ENCODE peak calls at places on chromosomes 3 and 15, in four cellular contexts. C, U, L and V are unnamed samples.

GRCh38 chr3:159185443-159186050 is 383.7 kb downstream of the MFSD1 start:
- DNase-seq in C (no peak), U (no peak), L (no peak), V (no peak)

GRCh38 chr3:24683090-24683489 is 188.4 kb upstream of the THRB start:
- DNase-seq in C (peak), U (no peak), L (no peak), V (no peak)

GRCh38 chr3:196620228-196620627 is 19.3 kb upstream of the NRROS start:
- DNase-seq in C (no peak), U (no peak), L (no peak), V (no peak)

GRCh38 chr3:50551293-50552057 is 16.1 kb downstream of the C3orf18 start:
- DNase-seq in C (no peak), U (no peak), L (no peak), V (no peak)

GRCh38 chr3:49769926-49770325 is 16.4 kb downstream of the IP6K1 start:
- DNase-seq in C (no peak), U (no peak), L (no peak), V (no peak)

GRCh38 chr15:89728254-89728653 is 22.8 kb downstream of the MESP1 start:
- DNase-seq in C (no peak), U (no peak), L (no peak), V (no peak)

GRCh38 chr3:23455084-23455483 is 252.0 kb downstream of the UBE2E2 start:
- DNase-seq in C (peak), U (no peak), L (no peak), V (no peak)

GRCh38 chr3:38121451-38121831 is 15.5 kb downstream of the ACAA1 start:
- DNase-seq in C (no peak), U (no peak), L (no peak), V (no peak)

GRCh38 chr3:38992117-38992779 is 59.5 kb downstream of the SCN11A start:
- DNase-seq in C (peak), U (no peak), L (no peak), V (peak)

GRCh38 chr15:69474291-69474690 is 21.7 kb downstream of the RPLP1 start:
- DNase-seq in C (peak), U (no peak), L (no peak), V (no peak)

GRCh38 chr3:14127106-14127505 is 2.3 kb downstream of the TMEM43 start:
- DNase-seq in C (no peak), U (peak), L (no peak), V (no peak)

GRCh38 chr3:115912372-115912771 is 289.1 kb downstream of the GAP43 start:
- DNase-seq in C (peak), U (no peak), L (no peak), V (no peak)

GRCh38 chr15:91872356-91873132 is 19.0 kb downstream of the SLCO3A1 start:
- DNase-seq in C (no peak), U (no peak), L (no peak), V (no peak)

GRCh38 chr15:74653426-74654082 is 37.9 kb downstream of the CLK3 start:
- DNase-seq in C (peak), U (no peak), L (no peak), V (no peak)

GRCh38 chr3:94106268-94106667 is 43.4 kb downstream of the NSUN3 start:
- DNase-seq in C (no peak), U (no peak), L (no peak), V (peak)

GRCh38 chr3:138625707-138626365 is 17.3 kb downstream of the FAIM start:
- DNase-seq in C (peak), U (no peak), L (no peak), V (no peak)

GRCh38 chr3:116927918-116928317 is 218.3 kb downstream of the TUSC7 start:
- DNase-seq in C (no peak), U (peak), L (no peak), V (peak)
- H2BK15ac ChIP-seq in C (no peak), U (no peak), L (no peak), V (no peak)

DNA sequence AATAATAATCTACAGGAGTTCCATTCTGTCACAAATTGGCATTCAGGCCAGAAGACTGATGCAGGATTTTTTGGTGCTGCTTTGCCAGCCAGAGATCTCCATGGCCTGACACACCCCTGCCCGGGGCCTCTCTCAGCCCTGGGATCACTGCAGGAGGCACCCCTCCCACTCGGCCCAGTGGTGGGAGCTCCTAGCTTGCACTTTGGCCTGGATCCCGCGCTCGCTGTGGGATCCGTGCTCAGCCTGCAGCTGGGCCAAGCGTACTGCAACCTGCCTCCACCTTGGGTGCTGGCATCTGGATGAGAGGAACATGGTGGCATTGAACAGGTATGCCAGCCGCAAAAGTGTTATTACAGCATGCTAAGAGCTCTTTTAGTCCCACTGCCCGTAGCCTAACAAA is 656.7 kb upstream of the CCDC54 start:
- DNase-seq in C (no peak), U (peak), L (no peak), V (no peak)
- H3K56ac ChIP-seq in C (no peak), U (no peak), L (no peak), V (no peak)

GRCh38 chr3:171320721-171321120 is 139.5 kb downstream of the TNIK start:
- DNase-seq in C (peak), U (no peak), L (no peak), V (no peak)

GRCh38 chr3:171321241-171321640 is 139.0 kb downstream of the TNIK start:
- DNase-seq in C (no peak), U (no peak), L (no peak), V (no peak)

GRCh38 chr3:171326717-171327440 is 133.3 kb downstream of the TNIK start:
- DNase-seq in C (no peak), U (no peak), L (no peak), V (no peak)

GRCh38 chr3:171321959-171322358 is 138.2 kb downstream of the TNIK start:
- DNase-seq in C (no peak), U (no peak), L (no peak), V (no peak)

DNA sequence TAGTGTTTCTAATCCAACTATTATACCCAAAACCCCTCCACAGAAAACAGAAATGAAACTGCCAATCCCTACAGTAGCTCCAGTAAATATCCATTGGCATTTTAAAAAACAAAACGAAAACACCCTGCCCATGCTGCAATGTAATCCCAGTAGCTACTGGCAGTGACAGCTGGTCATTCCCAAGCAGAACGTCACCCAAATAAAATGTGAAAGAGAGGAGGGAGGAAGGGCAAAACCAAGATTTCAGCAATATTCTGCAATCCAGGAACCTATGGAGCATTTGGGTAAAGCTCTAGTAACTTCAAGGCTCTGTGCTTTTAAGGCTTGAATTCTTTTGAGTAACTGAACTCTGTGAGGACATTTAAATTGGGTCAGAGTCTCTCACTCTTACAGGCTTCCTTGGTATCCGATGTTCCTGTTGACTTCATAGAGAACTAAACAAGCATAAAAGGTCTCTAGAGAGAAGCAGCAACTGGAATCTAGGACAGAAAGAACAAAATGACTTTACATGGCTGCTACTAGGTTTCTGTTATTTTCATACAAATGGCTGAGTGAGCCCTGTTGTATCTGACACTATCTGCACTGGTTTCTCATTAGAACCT is 136.2 kb downstream of the TNIK start:
- DNase-seq in C (peak), U (no peak), L (no peak), V (no peak)
- H3K27ac ChIP-seq in C (no peak), U (no peak), L (no peak), V (no peak)

DNA sequence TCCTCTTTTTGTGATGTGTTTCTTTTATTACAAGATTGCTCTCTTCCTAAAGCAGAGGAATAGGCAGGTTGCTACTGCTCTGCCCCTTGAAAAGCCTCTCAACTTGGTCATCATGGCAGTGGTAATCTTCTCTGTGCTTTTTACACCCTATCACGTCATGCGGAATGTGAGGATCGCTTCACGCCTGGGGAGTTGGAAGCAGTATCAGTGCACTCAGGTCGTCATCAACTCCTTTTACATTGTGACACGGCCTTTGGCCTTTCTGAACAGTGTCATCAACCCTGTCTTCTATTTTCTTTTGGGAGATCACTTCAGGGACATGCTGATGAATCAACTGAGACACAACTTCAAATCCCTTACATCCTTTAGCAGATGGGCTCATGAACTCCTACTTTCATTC is 7.7 kb downstream of the SUCNR1 start:
- DNase-seq in C (no peak), U (no peak), L (no peak), V (peak)
- H2BK15ac ChIP-seq in C (peak), U (no peak), L (no peak), V (no peak)

GRCh38 chr3:16528581-16528993 is 15.1 kb upstream of the RFTN1 start:
- DNase-seq in C (no peak), U (no peak), L (no peak), V (no peak)

GRCh38 chr3:16533928-16534913 is 20.7 kb upstream of the RFTN1 start:
- DNase-seq in C (no peak), U (no peak), L (no peak), V (peak)

GRCh38 chr3:16524196-16524595 is 10.7 kb upstream of the RFTN1 start:
- DNase-seq in C (no peak), U (no peak), L (no peak), V (no peak)

GRCh38 chr3:16528111-16528510 is 14.6 kb upstream of the RFTN1 start:
- DNase-seq in C (no peak), U (no peak), L (no peak), V (no peak)

GRCh38 chr3:16529264-16529663 is 15.8 kb upstream of the RFTN1 start:
- DNase-seq in C (no peak), U (no peak), L (no peak), V (no peak)
- H3K56ac ChIP-seq in C (no peak), U (no peak), L (no peak), V (no peak)

DNA sequence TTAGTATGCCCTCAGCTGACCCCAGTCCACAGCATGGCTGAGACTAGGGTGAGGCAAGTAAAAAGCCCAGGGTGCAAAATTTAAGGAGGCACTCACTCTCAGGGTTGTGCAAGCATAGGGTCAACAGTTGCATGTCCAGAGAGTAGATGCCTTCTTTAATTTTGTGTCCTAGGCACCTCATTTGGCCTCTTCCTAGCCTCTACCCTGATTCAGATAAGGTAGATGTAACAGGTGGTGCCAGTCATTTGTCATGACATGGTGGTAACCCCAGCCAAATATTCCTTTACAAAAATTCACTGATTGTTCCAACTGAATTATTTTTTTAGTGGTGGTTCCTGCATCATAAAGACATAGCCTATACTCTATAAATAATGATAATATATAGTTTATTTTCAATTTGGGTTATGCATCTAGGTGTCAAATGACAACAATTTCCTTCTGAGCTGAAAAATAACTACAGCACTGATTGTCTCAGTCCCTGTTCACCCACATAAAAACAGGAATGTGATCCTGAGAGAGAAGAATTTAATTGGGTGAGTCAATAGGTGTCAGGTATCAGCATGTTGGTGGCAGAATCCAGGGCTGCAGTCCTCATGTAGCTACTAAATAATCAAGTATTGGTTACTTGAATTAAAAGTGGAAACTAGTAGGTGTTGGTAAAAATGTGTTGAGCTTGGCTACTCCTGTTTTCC is 44.2 kb upstream of the TIPARP start:
- DNase-seq in C (peak), U (no peak), L (no peak), V (peak)
- H3K27ac ChIP-seq in C (no peak), U (no peak), L (no peak), V (no peak)